ENCODE peak calls at places on chromosomes 16 and 17, in seven cellular contexts. One of them, this sample, is unnamed.

GRCh38 chr17:33580215-33580614 is 287.1 kb upstream of the ASIC2 start:
- DNase-seq in GM12878: no peak
- DNase-seq in left ventricle myocardium inferior: no peak
- DNase-seq in mucosa of descending colon: no peak
- DNase-seq in lower lobe of right lung: no peak
- DNase-seq in kidney: no peak
- DNase-seq in heart left ventricle: no peak
- DNase-seq in this sample: no peak

GRCh38 chr17:58809564-58809936 is 53.9 kb downstream of the PPM1E start:
- DNase-seq in mucosa of descending colon: no peak
- DNase-seq in GM12878: no peak
- DNase-seq in heart left ventricle: no peak
- DNase-seq in left ventricle myocardium inferior: no peak
- DNase-seq in lower lobe of right lung: no peak
- DNase-seq in kidney: no peak
- DNase-seq in this sample: no peak

GRCh38 chr17:44186307-44187130 is at the start of gene TMUB2:
- DNase-seq in left ventricle myocardium inferior: peak
- DNase-seq in GM12878: peak
- DNase-seq in mucosa of descending colon: peak
- DNase-seq in lower lobe of right lung: peak
- DNase-seq in heart left ventricle: peak
- DNase-seq in kidney: peak
- DNase-seq in this sample: peak

GRCh38 chr17:7403043-7403901 is 625 bp downstream of the TMEM256 start:
- DNase-seq in heart left ventricle: peak
- DNase-seq in mucosa of descending colon: peak
- DNase-seq in lower lobe of right lung: no peak
- DNase-seq in kidney: peak
- DNase-seq in left ventricle myocardium inferior: peak
- DNase-seq in GM12878: no peak
- DNase-seq in this sample: no peak

GRCh38 chr16:68490829-68491575 is 42.7 kb upstream of the SMPD3 start:
- DNase-seq in mucosa of descending colon: peak
- DNase-seq in lower lobe of right lung: no peak
- DNase-seq in kidney: peak
- DNase-seq in left ventricle myocardium inferior: no peak
- DNase-seq in GM12878: no peak
- DNase-seq in heart left ventricle: no peak
- DNase-seq in this sample: no peak

GRCh38 chr16:88855736-88856121 is 1.0 kb downstream of the GALNS start:
- DNase-seq in mucosa of descending colon: no peak
- DNase-seq in left ventricle myocardium inferior: no peak
- DNase-seq in kidney: no peak
- DNase-seq in lower lobe of right lung: no peak
- DNase-seq in heart left ventricle: no peak
- DNase-seq in GM12878: no peak
- DNase-seq in this sample: no peak

GRCh38 chr16:22373662-22374310 is 633 bp downstream of the CDR2 start:
- DNase-seq in lower lobe of right lung: peak
- DNase-seq in heart left ventricle: peak
- DNase-seq in mucosa of descending colon: peak
- DNase-seq in left ventricle myocardium inferior: peak
- DNase-seq in GM12878: no peak
- DNase-seq in kidney: peak
- DNase-seq in this sample: peak

GRCh38 chr16:11390573-11391495 is 45.6 kb downstream of the RMI2 start:
- DNase-seq in heart left ventricle: no peak
- DNase-seq in left ventricle myocardium inferior: no peak
- DNase-seq in GM12878: no peak
- DNase-seq in lower lobe of right lung: peak
- DNase-seq in kidney: peak
- DNase-seq in mucosa of descending colon: no peak
- DNase-seq in this sample: no peak

GRCh38 chr16:26569793-26570192 is 496.9 kb upstream of the C16orf82 start:
- DNase-seq in GM12878: no peak
- DNase-seq in heart left ventricle: no peak
- DNase-seq in mucosa of descending colon: no peak
- DNase-seq in lower lobe of right lung: no peak
- DNase-seq in kidney: no peak
- DNase-seq in left ventricle myocardium inferior: no peak
- DNase-seq in this sample: no peak

GRCh38 chr16:27752241-27752640 is 202.3 kb downstream of the KATNIP start:
- DNase-seq in heart left ventricle: no peak
- DNase-seq in GM12878: no peak
- DNase-seq in lower lobe of right lung: no peak
- DNase-seq in kidney: no peak
- DNase-seq in left ventricle myocardium inferior: no peak
- DNase-seq in mucosa of descending colon: no peak
- DNase-seq in this sample: no peak

GRCh38 chr17:70181376-70181775 is 12.0 kb downstream of the KCNJ2 start:
- DNase-seq in lower lobe of right lung: no peak
- DNase-seq in heart left ventricle: no peak
- DNase-seq in GM12878: no peak
- DNase-seq in mucosa of descending colon: no peak
- DNase-seq in left ventricle myocardium inferior: no peak
- DNase-seq in kidney: no peak
- DNase-seq in this sample: no peak

DNA sequence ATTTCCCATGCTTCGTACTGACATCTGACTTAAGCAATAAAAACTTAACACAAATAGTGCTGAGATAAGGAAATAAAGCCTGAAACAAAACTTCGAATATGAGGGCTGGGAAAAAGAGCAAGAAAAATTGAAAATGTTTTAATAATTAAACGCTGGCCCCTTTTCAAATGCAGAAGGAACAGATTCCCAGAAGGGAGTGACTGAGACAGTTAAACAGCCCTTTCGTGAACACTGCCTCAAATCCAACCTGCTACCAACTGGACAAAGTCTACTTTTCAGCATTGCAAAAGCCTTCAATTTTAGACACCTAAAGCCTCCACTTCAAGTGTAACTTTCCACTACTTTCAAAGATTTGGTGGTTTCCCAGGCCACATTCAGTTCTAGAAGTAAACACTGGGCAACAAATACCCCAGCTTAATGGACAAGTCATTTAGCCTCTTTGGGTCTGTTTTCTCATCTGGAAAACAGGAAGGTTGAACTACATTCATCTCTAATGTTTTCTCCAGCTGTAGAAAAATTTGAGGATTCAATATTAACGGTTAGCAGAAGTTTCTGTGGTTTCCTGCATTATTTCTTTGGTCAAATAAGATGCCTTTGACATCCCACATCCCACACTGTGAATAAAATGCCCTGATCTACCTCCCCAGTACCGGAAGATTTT is 11.8 kb downstream of the RFFL start:
- DNase-seq in kidney: no peak
- DNase-seq in lower lobe of right lung: no peak
- DNase-seq in mucosa of descending colon: no peak
- DNase-seq in GM12878: no peak
- DNase-seq in left ventricle myocardium inferior: no peak
- DNase-seq in heart left ventricle: no peak
- DNase-seq in this sample: no peak
- H3K4me3 ChIP-seq in kidney: peak
- H3K4me3 ChIP-seq in lower lobe of right lung: no peak
- H3K4me3 ChIP-seq in mucosa of descending colon: no peak
- H3K4me3 ChIP-seq in GM12878: peak
- H3K4me3 ChIP-seq in left ventricle myocardium inferior: peak
- H3K4me3 ChIP-seq in heart left ventricle: peak
- H3K4me3 ChIP-seq in this sample: no peak

GRCh38 chr17:45277216-45277849 is 15.4 kb upstream of the SPATA32 start:
- DNase-seq in left ventricle myocardium inferior: peak
- DNase-seq in mucosa of descending colon: peak
- DNase-seq in heart left ventricle: peak
- DNase-seq in GM12878: peak
- DNase-seq in lower lobe of right lung: peak
- DNase-seq in kidney: peak
- DNase-seq in this sample: peak
- H3K4me3 ChIP-seq in left ventricle myocardium inferior: peak
- H3K4me3 ChIP-seq in mucosa of descending colon: no peak
- H3K4me3 ChIP-seq in heart left ventricle: no peak
- H3K4me3 ChIP-seq in GM12878: no peak
- H3K4me3 ChIP-seq in lower lobe of right lung: no peak
- H3K4me3 ChIP-seq in kidney: no peak
- H3K4me3 ChIP-seq in this sample: no peak

GRCh38 chr16:4371481-4372314 is at the start of gene VASN:
- DNase-seq in kidney: peak
- DNase-seq in GM12878: no peak
- DNase-seq in lower lobe of right lung: peak
- DNase-seq in heart left ventricle: peak
- DNase-seq in mucosa of descending colon: peak
- DNase-seq in left ventricle myocardium inferior: peak
- DNase-seq in this sample: peak

GRCh38 chr16:4372578-4373355 is 1.1 kb downstream of the VASN start:
- DNase-seq in heart left ventricle: no peak
- DNase-seq in mucosa of descending colon: peak
- DNase-seq in GM12878: no peak
- DNase-seq in lower lobe of right lung: no peak
- DNase-seq in kidney: no peak
- DNase-seq in left ventricle myocardium inferior: peak
- DNase-seq in this sample: peak

GRCh38 chr16:4373356-4373908 is 1.8 kb downstream of the VASN start:
- DNase-seq in lower lobe of right lung: no peak
- DNase-seq in mucosa of descending colon: no peak
- DNase-seq in heart left ventricle: no peak
- DNase-seq in kidney: no peak
- DNase-seq in left ventricle myocardium inferior: peak
- DNase-seq in GM12878: no peak
- DNase-seq in this sample: no peak

GRCh38 chr16:4370570-4371480 is 823 bp upstream of the VASN start:
- DNase-seq in kidney: peak
- DNase-seq in left ventricle myocardium inferior: peak
- DNase-seq in GM12878: no peak
- DNase-seq in heart left ventricle: peak
- DNase-seq in mucosa of descending colon: peak
- DNase-seq in lower lobe of right lung: peak
- DNase-seq in this sample: peak

DNA sequence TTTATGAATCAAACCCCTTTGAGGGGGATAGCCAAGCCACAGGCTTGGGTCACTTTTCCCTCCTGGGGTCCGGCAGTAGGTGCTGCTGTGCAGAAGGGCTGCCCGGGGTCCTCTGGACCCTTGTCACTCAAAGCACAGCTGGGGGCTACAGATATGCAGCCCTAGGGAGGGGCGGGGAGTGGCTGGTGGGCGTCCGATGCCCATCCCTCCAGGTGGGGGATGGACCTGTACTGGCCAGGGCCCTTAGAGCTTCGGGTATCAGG is 598 bp downstream of the VASN start:
- DNase-seq in lower lobe of right lung: no peak
- DNase-seq in heart left ventricle: no peak
- DNase-seq in GM12878: no peak
- DNase-seq in mucosa of descending colon: no peak
- DNase-seq in kidney: no peak
- DNase-seq in left ventricle myocardium inferior: no peak
- DNase-seq in this sample: no peak
- H3K4me3 ChIP-seq in lower lobe of right lung: peak
- H3K4me3 ChIP-seq in heart left ventricle: peak
- H3K4me3 ChIP-seq in GM12878: peak
- H3K4me3 ChIP-seq in mucosa of descending colon: peak
- H3K4me3 ChIP-seq in kidney: peak
- H3K4me3 ChIP-seq in left ventricle myocardium inferior: peak
- H3K4me3 ChIP-seq in this sample: peak

DNA sequence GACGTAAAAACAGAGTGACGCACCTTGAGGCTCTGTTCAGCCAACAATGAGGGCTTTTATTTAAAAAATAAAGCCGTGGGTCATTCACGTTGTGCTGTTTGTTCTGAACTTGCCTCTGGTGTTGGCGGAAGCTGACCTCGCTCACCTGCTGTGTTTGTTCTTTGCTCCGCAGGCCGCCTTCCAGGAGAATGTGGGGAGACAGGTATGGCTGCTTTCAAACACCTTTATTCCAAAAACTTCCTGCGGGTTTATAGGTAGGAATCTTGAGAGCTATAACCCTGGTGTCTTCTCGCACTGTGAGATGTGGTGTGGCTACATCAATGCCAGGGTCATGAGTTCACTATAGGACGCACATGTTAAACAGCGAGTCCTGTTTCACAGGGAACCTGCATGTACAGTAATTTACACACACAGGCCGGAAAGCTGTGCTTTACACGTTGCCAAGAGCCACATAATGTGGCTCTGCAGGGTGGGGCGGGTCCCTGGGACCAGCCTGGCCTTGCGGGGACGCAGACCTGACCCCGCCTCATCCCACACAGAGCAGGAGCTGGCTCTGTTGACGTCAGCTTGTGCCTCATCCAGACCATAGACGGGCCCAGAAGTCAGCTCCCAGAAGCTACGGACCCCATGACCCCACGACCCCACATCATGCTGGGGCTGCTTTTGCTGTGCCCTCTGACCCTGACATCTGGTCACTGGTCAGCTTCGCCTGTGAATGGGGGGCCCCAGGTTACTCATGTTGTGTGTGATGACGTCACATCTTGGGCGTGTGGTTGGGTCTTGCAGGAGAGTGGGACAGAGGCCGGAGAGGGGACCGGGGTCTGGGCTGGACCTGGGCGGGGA is 49.9 kb upstream of the ZNF750 start:
- DNase-seq in left ventricle myocardium inferior: no peak
- DNase-seq in kidney: peak
- DNase-seq in heart left ventricle: peak
- DNase-seq in mucosa of descending colon: peak
- DNase-seq in lower lobe of right lung: peak
- DNase-seq in GM12878: no peak
- DNase-seq in this sample: no peak
- H3K4me3 ChIP-seq in left ventricle myocardium inferior: no peak
- H3K4me3 ChIP-seq in kidney: no peak
- H3K4me3 ChIP-seq in heart left ventricle: no peak
- H3K4me3 ChIP-seq in mucosa of descending colon: no peak
- H3K4me3 ChIP-seq in lower lobe of right lung: no peak
- H3K4me3 ChIP-seq in GM12878: no peak
- H3K4me3 ChIP-seq in this sample: no peak

DNA sequence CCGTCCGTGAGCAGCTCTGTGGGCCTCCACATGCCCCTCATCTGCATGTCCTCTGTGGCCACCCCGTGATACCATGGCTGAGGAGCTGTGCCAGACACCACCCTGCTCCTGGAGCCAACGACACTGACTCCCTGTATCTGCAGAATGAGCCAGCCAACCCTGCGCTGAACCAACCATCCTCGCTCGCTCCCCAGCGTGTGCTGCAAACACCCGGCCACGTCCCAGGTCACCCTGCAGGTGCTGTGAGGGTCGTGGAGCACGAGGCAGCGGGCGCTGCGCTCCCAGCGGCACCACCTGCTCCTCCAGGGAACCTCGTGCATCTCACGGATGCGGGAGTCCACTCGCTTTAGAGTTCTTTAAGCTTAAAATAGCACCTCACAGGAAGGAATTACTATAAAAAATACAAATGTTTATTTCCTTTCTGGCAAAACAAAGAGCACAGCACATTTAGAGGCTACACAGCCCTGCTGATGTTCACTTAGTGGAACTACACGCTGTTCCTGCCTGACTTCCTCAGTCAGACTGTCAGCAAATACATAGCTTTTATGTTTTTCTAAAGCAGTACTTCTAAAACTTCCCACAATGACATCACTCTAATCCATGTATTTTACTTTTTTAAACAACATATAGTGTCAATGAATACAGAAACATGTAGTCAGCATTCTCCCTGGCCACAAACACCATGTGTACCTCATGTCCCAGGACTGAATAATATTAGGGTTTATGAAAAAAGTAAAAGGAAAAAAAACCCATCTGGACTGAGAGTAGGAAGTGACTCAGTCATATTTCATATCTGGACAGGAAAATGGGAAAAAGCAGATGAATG is 43.5 kb downstream of the MAP1LC3B start:
- DNase-seq in GM12878: no peak
- DNase-seq in left ventricle myocardium inferior: no peak
- DNase-seq in mucosa of descending colon: no peak
- DNase-seq in heart left ventricle: no peak
- DNase-seq in lower lobe of right lung: no peak
- DNase-seq in kidney: no peak
- DNase-seq in this sample: peak
- H3K4me3 ChIP-seq in GM12878: no peak
- H3K4me3 ChIP-seq in left ventricle myocardium inferior: peak
- H3K4me3 ChIP-seq in mucosa of descending colon: no peak
- H3K4me3 ChIP-seq in heart left ventricle: no peak
- H3K4me3 ChIP-seq in lower lobe of right lung: peak
- H3K4me3 ChIP-seq in kidney: no peak
- H3K4me3 ChIP-seq in this sample: no peak

This sample was measured in tibial artery.